ENCODE peak calls at places on chromosomes 7 and 10, in six cellular contexts. Q is activated T-helper 1 cell treated with anti-CD3 and anti-CD28 coated beads, Interleukin-2, amount 50 U/mL, for 16 hours; Z is H7; D is adipocyte; K is ureter; P is GM13977. R is an unnamed sample.

GRCh38 chr10:43292745-43293676 is 26.1 kb upstream of the RASGEF1A start:
- DNase-seq in Q (no peak), Z (peak; percentile 76), D (peak; percentile 73), K (peak; percentile 65), P (peak; percentile 68), R (peak; percentile 77)

GRCh38 chr10:114328876-114329275 is 75.4 kb downstream of the AFAP1L2 start:
- DNase-seq in Q (no peak), Z (no peak), D (no peak), K (no peak), P (no peak), R (no peak)

GRCh38 chr7:17492437-17492836 is 194.0 kb downstream of the AHR start:
- DNase-seq in Q (no peak), Z (no peak), D (no peak), K (no peak), P (peak; percentile 22), R (no peak)

GRCh38 chr10:92851003-92851402 is 2.7 kb downstream of the EXOC6 start:
- DNase-seq in Q (no peak), Z (no peak), D (no peak), K (no peak), P (no peak), R (no peak)

GRCh38 chr10:94210465-94211186 is 152.1 kb downstream of the NOC3L start:
- DNase-seq in Q (no peak), Z (no peak), D (no peak), K (no peak), P (no peak), R (no peak)

GRCh38 chr10:71963756-71964668 is at the start of gene CHST3:
- DNase-seq in Q (no peak), Z (peak; percentile 87), D (peak; percentile 85), K (peak; percentile 82), P (peak; percentile 48), R (peak; percentile 78)

GRCh38 chr7:24881622-24882021 is 98.4 kb downstream of the OSBPL3 start:
- DNase-seq in Q (no peak), Z (no peak), D (no peak), K (no peak), P (no peak), R (no peak)

GRCh38 chr10:74011762-74012161 is 13.8 kb downstream of the VCL start:
- DNase-seq in Q (no peak), Z (no peak), D (peak; percentile 95), K (no peak), P (no peak), R (no peak)

GRCh38 chr7:44284216-44284615 is 41.2 kb downstream of the CAMK2B start:
- DNase-seq in Q (no peak), Z (no peak), D (no peak), K (peak; percentile 41), P (no peak), R (no peak)

GRCh38 chr10:94105226-94105625 is 111.5 kb downstream of the PLCE1 start:
- DNase-seq in Q (no peak), Z (no peak), D (no peak), K (no peak), P (no peak), R (no peak)

GRCh38 chr7:954330-955238 is at the start of gene ADAP1:
- DNase-seq in Q (peak; percentile 48), Z (peak; percentile 90), D (peak; percentile 81), K (no peak), P (peak; percentile 90), R (peak; percentile 70)

GRCh38 chr10:4704034-4704545 is 121.9 kb upstream of the AKR1E2 start:
- DNase-seq in Q (no peak), Z (no peak), D (peak; percentile 78), K (no peak), P (no peak), R (peak; percentile 67)

GRCh38 chr10:112525215-112525614 is 78.2 kb downstream of the VTI1A start:
- DNase-seq in Q (no peak), Z (no peak), D (peak; percentile 25), K (no peak), P (no peak), R (no peak)

GRCh38 chr7:138890782-138891445 is 90.3 kb downstream of the KIAA1549 start:
- DNase-seq in Q (no peak), Z (no peak), D (peak; percentile 93), K (no peak), P (no peak), R (peak; percentile 80)

GRCh38 chr10:78911533-78912340 is 157.0 kb upstream of the ZMIZ1 start:
- DNase-seq in Q (no peak), Z (no peak), D (no peak), K (no peak), P (no peak), R (no peak)

GRCh38 chr10:23186697-23187096 is 5.4 kb upstream of the PTF1A start:
- DNase-seq in Q (no peak), Z (no peak), D (no peak), K (no peak), P (no peak), R (no peak)

GRCh38 chr10:46251857-46252847 is 34.6 kb upstream of the ANTXRL start:
- DNase-seq in Q (no peak), Z (no peak), D (no peak), K (no peak), P (no peak), R (no peak)

GRCh38 chr10:76543655-76544054 is 1094.0 kb downstream of the KCNMA1 start:
- DNase-seq in Q (no peak), Z (no peak), D (peak; percentile 39), K (no peak), P (no peak), R (no peak)

GRCh38 chr7:25326466-25327156 is 98.3 kb upstream of the NPVF start:
- DNase-seq in Q (no peak), Z (no peak), D (no peak), K (no peak), P (no peak), R (no peak)

GRCh38 chr7:113301141-113301540 is 182.8 kb upstream of the SMIM30 start:
- DNase-seq in Q (no peak), Z (no peak), D (no peak), K (no peak), P (no peak), R (no peak)

GRCh38 chr10:62157601-62158000 is 111.0 kb downstream of the RTKN2 start:
- DNase-seq in Q (no peak), Z (no peak), D (no peak), K (no peak), P (no peak), R (no peak)

GRCh38 chr7:134916428-134916883 is 69.9 kb upstream of the AGBL3 start:
- DNase-seq in Q (no peak), Z (no peak), D (no peak), K (no peak), P (no peak), R (no peak)

GRCh38 chr7:38929460-38930171 is 20.6 kb upstream of the VPS41 start:
- DNase-seq in Q (no peak), Z (no peak), D (no peak), K (no peak), P (no peak), R (no peak)

GRCh38 chr10:70137927-70138883 is 5.6 kb upstream of the AIFM2 start:
- DNase-seq in Q (no peak), Z (no peak), D (no peak), K (no peak), P (no peak), R (no peak)